ENCODE peak calls at places on chromosomes 3 and 15, in eight cellular contexts. One of them, this sample, is unnamed.

GRCh38 chr15:70714575-70714974 is 48.8 kb downstream of the UACA start:
- DNase-seq in hepatic stellate cell: no peak
- DNase-seq in HuH-7: no peak
- DNase-seq in effector memory CD8-positive, alpha-beta T cell: no peak
- DNase-seq in Peyer's patch: no peak
- DNase-seq in activated CD8-positive, alpha-beta memory T cell treated with anti-CD3 and anti-CD28 coated beads for 4 hours: no peak
- DNase-seq in neural progenitor cell: no peak
- DNase-seq in AG10803: peak; percentile 56
- DNase-seq in this sample: no peak

GRCh38 chr3:179486806-179487205 is 35.5 kb upstream of the GNB4 start:
- DNase-seq in hepatic stellate cell: no peak
- DNase-seq in HuH-7: no peak
- DNase-seq in effector memory CD8-positive, alpha-beta T cell: no peak
- DNase-seq in Peyer's patch: no peak
- DNase-seq in activated CD8-positive, alpha-beta memory T cell treated with anti-CD3 and anti-CD28 coated beads for 4 hours: no peak
- DNase-seq in neural progenitor cell: no peak
- DNase-seq in AG10803: no peak
- DNase-seq in this sample: no peak

GRCh38 chr15:52331490-52332240 is 36.1 kb upstream of the MYO5C start:
- DNase-seq in hepatic stellate cell: no peak
- DNase-seq in HuH-7: peak; percentile 48
- DNase-seq in effector memory CD8-positive, alpha-beta T cell: peak; percentile 29
- DNase-seq in Peyer's patch: peak; percentile 64
- DNase-seq in activated CD8-positive, alpha-beta memory T cell treated with anti-CD3 and anti-CD28 coated beads for 4 hours: peak; percentile 2
- DNase-seq in neural progenitor cell: no peak
- DNase-seq in AG10803: peak; percentile 54
- DNase-seq in this sample: peak; percentile 64

GRCh38 chr15:80673561-80674244 is 21.4 kb upstream of the ABHD17C start:
- DNase-seq in hepatic stellate cell: no peak
- DNase-seq in HuH-7: no peak
- DNase-seq in effector memory CD8-positive, alpha-beta T cell: no peak
- DNase-seq in Peyer's patch: no peak
- DNase-seq in activated CD8-positive, alpha-beta memory T cell treated with anti-CD3 and anti-CD28 coated beads for 4 hours: no peak
- DNase-seq in neural progenitor cell: no peak
- DNase-seq in AG10803: no peak
- DNase-seq in this sample: no peak

GRCh38 chr3:130892759-130893239 is 1.1 kb upstream of the ATP2C1 start:
- DNase-seq in hepatic stellate cell: peak; percentile 64
- DNase-seq in HuH-7: peak; percentile 71
- DNase-seq in effector memory CD8-positive, alpha-beta T cell: peak; percentile 67
- DNase-seq in Peyer's patch: peak; percentile 88
- DNase-seq in activated CD8-positive, alpha-beta memory T cell treated with anti-CD3 and anti-CD28 coated beads for 4 hours: peak; percentile 32
- DNase-seq in neural progenitor cell: peak; percentile 84
- DNase-seq in AG10803: peak; percentile 75
- DNase-seq in this sample: peak; percentile 71

GRCh38 chr3:63167113-63167512 is 111.0 kb upstream of the SYNPR start:
- DNase-seq in hepatic stellate cell: no peak
- DNase-seq in HuH-7: no peak
- DNase-seq in effector memory CD8-positive, alpha-beta T cell: no peak
- DNase-seq in Peyer's patch: no peak
- DNase-seq in activated CD8-positive, alpha-beta memory T cell treated with anti-CD3 and anti-CD28 coated beads for 4 hours: no peak
- DNase-seq in neural progenitor cell: peak; percentile 15
- DNase-seq in AG10803: no peak
- DNase-seq in this sample: no peak

GRCh38 chr15:29670266-29670665 is 152.0 kb downstream of the TJP1 start:
- DNase-seq in hepatic stellate cell: no peak
- DNase-seq in HuH-7: no peak
- DNase-seq in effector memory CD8-positive, alpha-beta T cell: no peak
- DNase-seq in Peyer's patch: no peak
- DNase-seq in activated CD8-positive, alpha-beta memory T cell treated with anti-CD3 and anti-CD28 coated beads for 4 hours: no peak
- DNase-seq in neural progenitor cell: no peak
- DNase-seq in AG10803: no peak
- DNase-seq in this sample: no peak

GRCh38 chr15:82177291-82178010 is 85.1 kb downstream of the EFL1 start:
- DNase-seq in hepatic stellate cell: no peak
- DNase-seq in HuH-7: no peak
- DNase-seq in effector memory CD8-positive, alpha-beta T cell: no peak
- DNase-seq in Peyer's patch: no peak
- DNase-seq in activated CD8-positive, alpha-beta memory T cell treated with anti-CD3 and anti-CD28 coated beads for 4 hours: no peak
- DNase-seq in neural progenitor cell: no peak
- DNase-seq in AG10803: peak; percentile 92
- DNase-seq in this sample: no peak

GRCh38 chr15:49082960-49083359 is 36.7 kb upstream of the SECISBP2L start:
- DNase-seq in hepatic stellate cell: peak; percentile 41
- DNase-seq in HuH-7: no peak
- DNase-seq in effector memory CD8-positive, alpha-beta T cell: no peak
- DNase-seq in Peyer's patch: no peak
- DNase-seq in activated CD8-positive, alpha-beta memory T cell treated with anti-CD3 and anti-CD28 coated beads for 4 hours: no peak
- DNase-seq in neural progenitor cell: no peak
- DNase-seq in AG10803: peak; percentile 92
- DNase-seq in this sample: no peak

GRCh38 chr3:37971467-37971866 is 19.1 kb upstream of the VILL start:
- DNase-seq in hepatic stellate cell: no peak
- DNase-seq in HuH-7: no peak
- DNase-seq in effector memory CD8-positive, alpha-beta T cell: no peak
- DNase-seq in Peyer's patch: no peak
- DNase-seq in activated CD8-positive, alpha-beta memory T cell treated with anti-CD3 and anti-CD28 coated beads for 4 hours: no peak
- DNase-seq in neural progenitor cell: no peak
- DNase-seq in AG10803: no peak
- DNase-seq in this sample: no peak

GRCh38 chr15:72319360-72319984 is 485 bp downstream of the CELF6 start:
- DNase-seq in hepatic stellate cell: peak; percentile 68
- DNase-seq in HuH-7: peak; percentile 92
- DNase-seq in effector memory CD8-positive, alpha-beta T cell: peak; percentile 33
- DNase-seq in Peyer's patch: peak; percentile 69
- DNase-seq in activated CD8-positive, alpha-beta memory T cell treated with anti-CD3 and anti-CD28 coated beads for 4 hours: no peak
- DNase-seq in neural progenitor cell: peak; percentile 97
- DNase-seq in AG10803: peak; percentile 45
- DNase-seq in this sample: peak; percentile 66

GRCh38 chr3:53613111-53613510 is 118.7 kb downstream of the CACNA1D start:
- DNase-seq in hepatic stellate cell: no peak
- DNase-seq in HuH-7: no peak
- DNase-seq in effector memory CD8-positive, alpha-beta T cell: no peak
- DNase-seq in Peyer's patch: no peak
- DNase-seq in activated CD8-positive, alpha-beta memory T cell treated with anti-CD3 and anti-CD28 coated beads for 4 hours: no peak
- DNase-seq in neural progenitor cell: no peak
- DNase-seq in AG10803: no peak
- DNase-seq in this sample: no peak

GRCh38 chr3:188712257-188712924 is 459.4 kb upstream of the TPRG1 start:
- DNase-seq in hepatic stellate cell: peak; percentile 40
- DNase-seq in HuH-7: peak; percentile 20
- DNase-seq in effector memory CD8-positive, alpha-beta T cell: no peak
- DNase-seq in Peyer's patch: no peak
- DNase-seq in activated CD8-positive, alpha-beta memory T cell treated with anti-CD3 and anti-CD28 coated beads for 4 hours: no peak
- DNase-seq in neural progenitor cell: no peak
- DNase-seq in AG10803: peak; percentile 44
- DNase-seq in this sample: no peak

GRCh38 chr3:48125026-48125704 is 63.1 kb downstream of the CDC25A start:
- DNase-seq in hepatic stellate cell: no peak
- DNase-seq in HuH-7: no peak
- DNase-seq in effector memory CD8-positive, alpha-beta T cell: no peak
- DNase-seq in Peyer's patch: no peak
- DNase-seq in activated CD8-positive, alpha-beta memory T cell treated with anti-CD3 and anti-CD28 coated beads for 4 hours: no peak
- DNase-seq in neural progenitor cell: no peak
- DNase-seq in AG10803: peak; percentile 78
- DNase-seq in this sample: no peak

GRCh38 chr3:143897558-143898305 is 49.5 kb upstream of the SLC9A9 start:
- DNase-seq in hepatic stellate cell: peak; percentile 15
- DNase-seq in HuH-7: no peak
- DNase-seq in effector memory CD8-positive, alpha-beta T cell: no peak
- DNase-seq in Peyer's patch: no peak
- DNase-seq in activated CD8-positive, alpha-beta memory T cell treated with anti-CD3 and anti-CD28 coated beads for 4 hours: no peak
- DNase-seq in neural progenitor cell: peak; percentile 47
- DNase-seq in AG10803: peak; percentile 67
- DNase-seq in this sample: no peak

GRCh38 chr3:125129512-125129962 is 73.7 kb upstream of the HEG1 start:
- DNase-seq in hepatic stellate cell: peak; percentile 84
- DNase-seq in HuH-7: peak; percentile 54
- DNase-seq in effector memory CD8-positive, alpha-beta T cell: no peak
- DNase-seq in Peyer's patch: peak; percentile 79
- DNase-seq in activated CD8-positive, alpha-beta memory T cell treated with anti-CD3 and anti-CD28 coated beads for 4 hours: no peak
- DNase-seq in neural progenitor cell: no peak
- DNase-seq in AG10803: peak; percentile 100
- DNase-seq in this sample: no peak

GRCh38 chr3:23761440-23761896 is 44.3 kb upstream of the UBE2E1 start:
- DNase-seq in hepatic stellate cell: peak; percentile 53
- DNase-seq in HuH-7: peak; percentile 95
- DNase-seq in effector memory CD8-positive, alpha-beta T cell: no peak
- DNase-seq in Peyer's patch: peak; percentile 53
- DNase-seq in activated CD8-positive, alpha-beta memory T cell treated with anti-CD3 and anti-CD28 coated beads for 4 hours: no peak
- DNase-seq in neural progenitor cell: peak; percentile 56
- DNase-seq in AG10803: no peak
- DNase-seq in this sample: no peak

GRCh38 chr15:67641453-67641852 is 99.0 kb downstream of the MAP2K5 start:
- DNase-seq in hepatic stellate cell: no peak
- DNase-seq in HuH-7: no peak
- DNase-seq in effector memory CD8-positive, alpha-beta T cell: no peak
- DNase-seq in Peyer's patch: no peak
- DNase-seq in activated CD8-positive, alpha-beta memory T cell treated with anti-CD3 and anti-CD28 coated beads for 4 hours: no peak
- DNase-seq in neural progenitor cell: no peak
- DNase-seq in AG10803: no peak
- DNase-seq in this sample: no peak

GRCh38 chr3:133662256-133662773 is 574 bp upstream of the TOPBP1 start:
- DNase-seq in hepatic stellate cell: peak; percentile 30
- DNase-seq in HuH-7: peak; percentile 52
- DNase-seq in effector memory CD8-positive, alpha-beta T cell: peak; percentile 11
- DNase-seq in Peyer's patch: no peak
- DNase-seq in activated CD8-positive, alpha-beta memory T cell treated with anti-CD3 and anti-CD28 coated beads for 4 hours: no peak
- DNase-seq in neural progenitor cell: peak; percentile 15
- DNase-seq in AG10803: peak; percentile 11
- DNase-seq in this sample: no peak

GRCh38 chr15:23629234-23629805 is 18.3 kb downstream of the MAGEL2 start:
- DNase-seq in hepatic stellate cell: no peak
- DNase-seq in HuH-7: peak; percentile 52
- DNase-seq in effector memory CD8-positive, alpha-beta T cell: no peak
- DNase-seq in Peyer's patch: no peak
- DNase-seq in activated CD8-positive, alpha-beta memory T cell treated with anti-CD3 and anti-CD28 coated beads for 4 hours: no peak
- DNase-seq in neural progenitor cell: peak; percentile 41
- DNase-seq in AG10803: peak; percentile 11
- DNase-seq in this sample: no peak

GRCh38 chr3:55180936-55181535 is 253.2 kb upstream of the LRTM1 start:
- DNase-seq in hepatic stellate cell: no peak
- DNase-seq in HuH-7: peak; percentile 1
- DNase-seq in effector memory CD8-positive, alpha-beta T cell: no peak
- DNase-seq in Peyer's patch: peak; percentile 48
- DNase-seq in activated CD8-positive, alpha-beta memory T cell treated with anti-CD3 and anti-CD28 coated beads for 4 hours: no peak
- DNase-seq in neural progenitor cell: peak; percentile 67
- DNase-seq in AG10803: peak; percentile 65
- DNase-seq in this sample: no peak

GRCh38 chr3:143455480-143455879 is 335.9 kb downstream of the CHST2 start:
- DNase-seq in hepatic stellate cell: no peak
- DNase-seq in HuH-7: no peak
- DNase-seq in effector memory CD8-positive, alpha-beta T cell: no peak
- DNase-seq in Peyer's patch: no peak
- DNase-seq in activated CD8-positive, alpha-beta memory T cell treated with anti-CD3 and anti-CD28 coated beads for 4 hours: no peak
- DNase-seq in neural progenitor cell: no peak
- DNase-seq in AG10803: no peak
- DNase-seq in this sample: no peak

GRCh38 chr3:189142527-189142926 is 29.2 kb upstream of the TPRG1 start:
- DNase-seq in hepatic stellate cell: no peak
- DNase-seq in HuH-7: no peak
- DNase-seq in effector memory CD8-positive, alpha-beta T cell: peak; percentile 35
- DNase-seq in Peyer's patch: no peak
- DNase-seq in activated CD8-positive, alpha-beta memory T cell treated with anti-CD3 and anti-CD28 coated beads for 4 hours: no peak
- DNase-seq in neural progenitor cell: no peak
- DNase-seq in AG10803: no peak
- DNase-seq in this sample: peak; percentile 17

GRCh38 chr15:44159492-44159891 is 35.6 kb downstream of the FRMD5 start:
- DNase-seq in hepatic stellate cell: no peak
- DNase-seq in HuH-7: no peak
- DNase-seq in effector memory CD8-positive, alpha-beta T cell: no peak
- DNase-seq in Peyer's patch: no peak
- DNase-seq in activated CD8-positive, alpha-beta memory T cell treated with anti-CD3 and anti-CD28 coated beads for 4 hours: no peak
- DNase-seq in neural progenitor cell: peak; percentile 67
- DNase-seq in AG10803: no peak
- DNase-seq in this sample: no peak

GRCh38 chr15:64004582-64004981 is 41.7 kb downstream of the DAPK2 start:
- DNase-seq in hepatic stellate cell: no peak
- DNase-seq in HuH-7: peak; percentile 46
- DNase-seq in effector memory CD8-positive, alpha-beta T cell: no peak
- DNase-seq in Peyer's patch: peak; percentile 86
- DNase-seq in activated CD8-positive, alpha-beta memory T cell treated with anti-CD3 and anti-CD28 coated beads for 4 hours: no peak
- DNase-seq in neural progenitor cell: no peak
- DNase-seq in AG10803: no peak
- DNase-seq in this sample: no peak

GRCh38 chr3:107598926-107599754 is 76.4 kb downstream of the BBX start:
- DNase-seq in hepatic stellate cell: peak; percentile 19
- DNase-seq in HuH-7: peak; percentile 54
- DNase-seq in effector memory CD8-positive, alpha-beta T cell: peak; percentile 25
- DNase-seq in Peyer's patch: peak; percentile 83
- DNase-seq in activated CD8-positive, alpha-beta memory T cell treated with anti-CD3 and anti-CD28 coated beads for 4 hours: no peak
- DNase-seq in neural progenitor cell: peak; percentile 44
- DNase-seq in AG10803: peak; percentile 49
- DNase-seq in this sample: peak; percentile 52

GRCh38 chr3:93910085-93910484 is 63.6 kb downstream of the PROS1 start:
- DNase-seq in hepatic stellate cell: no peak
- DNase-seq in HuH-7: no peak
- DNase-seq in effector memory CD8-positive, alpha-beta T cell: no peak
- DNase-seq in Peyer's patch: no peak
- DNase-seq in activated CD8-positive, alpha-beta memory T cell treated with anti-CD3 and anti-CD28 coated beads for 4 hours: no peak
- DNase-seq in neural progenitor cell: no peak
- DNase-seq in AG10803: no peak
- DNase-seq in this sample: no peak

GRCh38 chr15:77395013-77395774 is 24.7 kb downstream of the PEAK1 start:
- DNase-seq in hepatic stellate cell: no peak
- DNase-seq in HuH-7: no peak
- DNase-seq in effector memory CD8-positive, alpha-beta T cell: no peak
- DNase-seq in Peyer's patch: no peak
- DNase-seq in activated CD8-positive, alpha-beta memory T cell treated with anti-CD3 and anti-CD28 coated beads for 4 hours: no peak
- DNase-seq in neural progenitor cell: no peak
- DNase-seq in AG10803: no peak
- DNase-seq in this sample: no peak

GRCh38 chr3:127794402-127794801 is 27.9 kb downstream of the MGLL start:
- DNase-seq in hepatic stellate cell: no peak
- DNase-seq in HuH-7: no peak
- DNase-seq in effector memory CD8-positive, alpha-beta T cell: no peak
- DNase-seq in Peyer's patch: no peak
- DNase-seq in activated CD8-positive, alpha-beta memory T cell treated with anti-CD3 and anti-CD28 coated beads for 4 hours: no peak
- DNase-seq in neural progenitor cell: no peak
- DNase-seq in AG10803: no peak
- DNase-seq in this sample: no peak

GRCh38 chr3:10160346-10160745 is 4.4 kb upstream of the IRAK2 start:
- DNase-seq in hepatic stellate cell: no peak
- DNase-seq in HuH-7: no peak
- DNase-seq in effector memory CD8-positive, alpha-beta T cell: no peak
- DNase-seq in Peyer's patch: no peak
- DNase-seq in activated CD8-positive, alpha-beta memory T cell treated with anti-CD3 and anti-CD28 coated beads for 4 hours: no peak
- DNase-seq in neural progenitor cell: no peak
- DNase-seq in AG10803: peak; percentile 71
- DNase-seq in this sample: no peak

This sample was measured in immature natural killer cell.